ENCODE peak calls at places on chromosomes 12 and 14, in seven cellular contexts. I is mucosa of descending colon; Q is astrocyte of the spinal cord; Y is uterus; F is fibroblast of mammary gland; J is mesenchymal stem cell; O is CD8-positive, alpha-beta T cell. W is an unnamed sample.

GRCh38 chr14:72024043-72024407 is 91.8 kb downstream of the RGS6 start:
- DNase-seq in Q (peak), F (peak), O (peak), J (no peak), Y (no peak), I (no peak), W (peak)

GRCh38 chr14:92603309-92604257 is 90.0 kb downstream of the RIN3 start:
- DNase-seq in O (peak), Y (no peak), J (peak), Q (peak), I (no peak), F (peak), W (no peak)

GRCh38 chr12:91105807-91106206 is 5.5 kb downstream of the LUM start:
- DNase-seq in O (no peak), F (peak), Q (no peak), Y (no peak), J (peak), I (no peak), W (no peak)

GRCh38 chr12:7444537-7444936 is 584 bp upstream of the CD163L1 start:
- DNase-seq in I (no peak), Q (no peak), J (no peak), O (no peak), Y (no peak), F (no peak), W (no peak)

GRCh38 chr14:68564826-68565760 is 227.8 kb downstream of the ZFP36L1 start:
- DNase-seq in O (no peak), F (peak), Y (no peak), I (no peak), J (peak), Q (no peak), W (no peak)

GRCh38 chr14:35300228-35300627 is 8.0 kb downstream of the PSMA6 start:
- DNase-seq in F (no peak), Q (no peak), O (no peak), I (no peak), Y (no peak), J (no peak), W (no peak)

GRCh38 chr12:76820888-76821482 is 57.1 kb downstream of the ZDHHC17 start:
- DNase-seq in J (peak), I (peak), Q (peak), Y (no peak), O (no peak), F (peak), W (no peak)

GRCh38 chr12:107320929-107321618 is 227.7 kb upstream of the CRY1 start:
- DNase-seq in I (peak), O (peak), Q (peak), Y (no peak), F (no peak), J (no peak), W (peak)

GRCh38 chr12:106736051-106736957 is 38.2 kb upstream of the RIC8B start:
- DNase-seq in I (no peak), Y (no peak), J (no peak), O (no peak), F (no peak), Q (no peak), W (no peak)

DNA sequence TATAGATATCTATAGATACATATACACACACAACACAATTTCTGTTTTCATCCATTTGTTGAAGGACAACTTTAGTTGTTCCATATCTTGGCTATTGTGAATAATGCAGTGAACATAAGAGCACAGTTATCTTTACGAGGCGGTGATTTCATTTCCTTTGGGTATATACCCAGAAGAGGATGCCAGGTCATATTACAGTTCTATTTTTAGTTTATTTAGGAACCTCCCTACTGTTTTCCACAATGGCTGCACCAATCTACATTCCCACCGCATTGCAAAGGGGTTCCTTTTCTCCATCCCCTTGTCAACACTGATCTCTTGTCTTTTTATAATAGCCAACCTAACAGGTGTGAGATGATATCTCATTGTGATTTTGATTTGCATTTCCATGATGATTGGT is 143.4 kb upstream of the ARHGAP5 start:
- DNase-seq in F (no peak), Y (no peak), J (peak), Q (peak), O (no peak), I (no peak), W (no peak)
- H3K4me3 ChIP-seq in F (no peak), Y (no peak), J (no peak), Q (no peak), O (no peak), I (no peak), W (no peak)

GRCh38 chr12:43761535-43761934 is 2.8 kb downstream of the IRAK4 start:
- DNase-seq in Q (no peak), F (no peak), Y (no peak), J (no peak), O (no peak), I (no peak), W (no peak)

GRCh38 chr12:43758728-43759563 is at the start of the genes IRAK4 and PUS7L:
- DNase-seq in Q (peak), I (peak), F (peak), Y (peak), O (peak), J (peak), W (peak)

GRCh38 chr12:43762596-43762995 is 3.8 kb downstream of the IRAK4 start:
- DNase-seq in F (no peak), Y (no peak), J (no peak), I (no peak), O (no peak), Q (no peak), W (no peak)

GRCh38 chr12:43758247-43758727 is 303 bp downstream of the PUS7L start:
- DNase-seq in I (peak), Y (peak), F (peak), Q (no peak), O (no peak), J (no peak), W (no peak)

DNA sequence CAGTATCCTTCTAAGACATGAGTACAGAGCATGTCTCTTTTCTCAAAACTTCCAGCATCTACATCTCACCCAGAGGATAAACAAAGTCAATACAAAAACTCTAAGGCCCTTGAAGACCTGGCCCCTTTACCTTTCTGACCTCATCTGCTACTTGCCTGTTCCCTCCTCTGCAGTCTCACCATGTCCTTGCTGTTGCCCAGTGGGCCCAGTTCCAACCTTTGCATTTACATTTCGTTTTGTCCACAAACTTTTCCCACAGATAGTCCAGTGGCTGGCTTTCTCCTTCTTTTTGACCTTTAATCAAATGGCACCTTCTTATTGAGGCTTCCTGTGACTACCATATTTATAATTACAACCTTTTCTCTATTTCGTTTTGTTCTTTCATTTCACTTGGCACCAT is 1.6 kb downstream of the IRAK4 start:
- DNase-seq in F (no peak), Y (no peak), I (no peak), J (no peak), O (no peak), Q (no peak), W (no peak)
- H3K4me3 ChIP-seq in F (peak), Y (no peak), I (no peak), J (peak), O (peak), Q (no peak), W (no peak)

DNA sequence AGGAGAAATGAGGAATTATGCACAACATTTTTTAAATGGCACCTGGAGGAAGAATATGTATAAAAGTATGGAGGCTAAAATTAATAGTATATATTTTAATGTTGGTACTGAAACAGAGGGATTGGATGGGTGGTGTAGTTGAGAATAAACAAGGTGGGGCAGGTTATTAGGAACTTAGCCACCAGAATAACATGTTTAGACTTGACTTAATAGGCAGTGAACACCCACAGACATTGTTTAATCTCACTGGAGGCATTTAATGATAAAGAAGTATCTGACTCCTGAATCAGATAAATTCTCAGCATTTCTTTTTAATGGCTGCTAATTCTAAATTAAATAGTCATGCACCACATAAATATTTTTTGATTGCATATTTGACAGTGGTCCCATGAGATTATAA is 139.7 kb downstream of the CNTN1 start:
- DNase-seq in O (no peak), F (no peak), I (no peak), Y (no peak), Q (no peak), J (no peak), W (no peak)
- H3K4me3 ChIP-seq in O (no peak), F (no peak), I (no peak), Y (no peak), Q (no peak), J (no peak), W (no peak)

GRCh38 chr14:60166144-60166543 is 946 bp upstream of the DHRS7 start:
- DNase-seq in O (no peak), I (no peak), Y (no peak), J (no peak), Q (no peak), F (no peak), W (peak)
- H3K4me3 ChIP-seq in O (no peak), I (no peak), Y (peak), J (peak), Q (no peak), F (no peak), W (no peak)

GRCh38 chr14:105838107-105838506 is 311.7 kb downstream of the TMEM121 start:
- DNase-seq in I (no peak), Y (no peak), Q (no peak), J (no peak), O (no peak), F (no peak), W (no peak)

GRCh38 chr14:105840266-105841021 is 314.1 kb downstream of the TMEM121 start:
- DNase-seq in Q (no peak), O (no peak), F (no peak), I (no peak), Y (no peak), J (no peak), W (no peak)

GRCh38 chr14:105839425-105840265 is 313.3 kb downstream of the TMEM121 start:
- DNase-seq in Q (no peak), F (no peak), O (no peak), I (no peak), Y (no peak), J (no peak), W (no peak)

GRCh38 chr14:105837349-105838063 is 311.1 kb downstream of the TMEM121 start:
- DNase-seq in J (no peak), O (no peak), F (no peak), Q (no peak), Y (no peak), I (no peak), W (no peak)

DNA sequence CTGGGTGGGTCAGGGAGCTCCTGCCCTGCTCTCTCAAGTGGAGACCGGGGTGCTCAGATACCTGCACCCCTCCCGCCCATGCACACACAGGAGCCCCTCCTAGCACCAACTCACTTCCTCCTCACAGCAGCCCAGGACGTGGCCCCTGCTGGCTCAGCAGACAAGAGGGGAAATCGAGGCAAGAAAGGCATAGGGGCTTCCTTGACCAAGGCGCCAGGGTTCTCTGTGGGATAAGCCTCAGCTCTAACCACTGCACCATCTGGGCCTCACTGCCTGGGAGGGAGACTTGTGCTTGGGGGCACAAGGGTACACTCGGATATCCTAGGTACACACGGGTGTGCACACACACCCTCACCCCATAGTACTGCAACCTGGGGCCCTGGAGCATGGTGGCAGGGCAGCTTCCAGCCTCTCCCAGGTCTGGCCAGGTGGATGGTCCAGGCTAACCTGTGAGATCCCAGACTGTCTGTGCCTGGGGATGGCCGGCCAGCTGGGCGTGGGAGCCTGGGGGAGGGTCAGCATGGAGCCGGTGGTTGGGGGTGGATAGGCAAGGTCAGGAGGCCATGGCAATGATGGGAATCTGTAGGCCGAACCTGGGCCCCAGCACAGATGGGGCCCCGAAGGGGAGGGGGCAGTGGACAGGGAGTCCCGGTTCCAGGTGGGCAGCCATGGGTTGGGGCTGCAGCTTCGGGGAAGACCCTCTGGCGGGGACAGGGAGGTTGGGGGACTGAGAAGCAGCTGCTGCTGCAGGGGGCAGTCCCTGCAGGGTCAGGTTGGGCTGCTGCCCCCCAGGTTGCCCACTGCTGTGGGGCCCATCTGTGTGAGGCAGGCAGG is 312.4 kb downstream of the TMEM121 start:
- DNase-seq in F (no peak), O (no peak), Y (no peak), I (no peak), J (no peak), Q (no peak), W (no peak)
- H3K4me3 ChIP-seq in F (no peak), O (no peak), Y (no peak), I (no peak), J (no peak), Q (no peak), W (no peak)

DNA sequence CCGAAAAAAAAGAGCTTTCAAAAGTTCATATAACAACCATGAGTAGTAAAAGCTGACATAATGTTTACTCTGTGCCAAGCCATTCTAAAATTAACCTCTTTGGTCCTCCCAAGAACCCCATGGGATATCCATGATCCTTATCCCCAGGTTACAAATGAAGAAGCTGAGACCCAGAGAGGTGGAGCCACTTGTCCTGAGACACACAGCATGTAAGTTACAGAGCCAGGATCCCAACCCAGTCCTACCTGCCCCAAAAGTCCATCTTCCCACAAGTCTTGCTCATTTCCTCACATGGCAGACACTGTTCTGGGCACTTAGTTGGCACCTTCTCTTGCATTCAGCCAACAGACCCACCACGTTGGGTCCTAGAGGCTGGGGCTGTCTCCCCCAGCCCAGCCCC is 37.1 kb downstream of the TRPV4 start:
- DNase-seq in I (no peak), O (no peak), Q (no peak), J (no peak), F (no peak), Y (no peak), W (no peak)
- H3K4me3 ChIP-seq in I (no peak), O (no peak), Q (no peak), J (no peak), F (no peak), Y (no peak), W (no peak)

DNA sequence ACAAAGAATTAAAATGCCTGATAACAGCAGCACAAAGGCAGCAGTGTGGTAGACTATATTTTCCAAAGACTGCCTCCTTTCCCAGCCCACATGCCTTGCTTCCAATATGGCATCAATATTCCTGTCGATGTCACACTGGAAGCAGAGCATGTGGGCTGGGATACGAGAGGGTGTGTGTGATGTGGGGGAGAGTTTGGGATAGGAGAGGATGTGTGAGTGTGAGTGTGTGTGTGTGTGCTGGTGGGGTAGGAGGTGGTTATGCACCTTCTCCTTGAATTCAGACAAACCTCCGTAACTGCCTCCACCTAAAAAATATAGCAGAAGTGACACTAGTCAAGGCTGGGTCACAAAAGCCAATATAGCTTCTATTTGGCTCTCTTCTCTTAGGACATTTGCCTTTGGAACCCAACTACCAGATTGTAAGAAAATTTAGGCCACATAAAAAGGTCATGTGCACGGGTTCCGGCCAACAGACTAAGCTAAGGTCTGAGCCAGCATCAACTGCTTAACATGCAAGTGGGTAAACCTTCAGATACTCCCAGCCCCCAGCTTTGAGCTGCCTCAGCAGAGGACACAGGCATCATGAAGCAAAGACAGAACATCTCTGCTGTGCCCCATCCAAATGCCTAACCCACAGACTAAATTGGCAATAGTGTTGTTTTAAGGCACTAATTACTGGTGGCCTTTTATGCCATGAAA is 29.5 kb downstream of the SPPL3 start:
- DNase-seq in F (no peak), O (no peak), Y (no peak), I (no peak), Q (no peak), J (no peak), W (no peak)
- H3K4me3 ChIP-seq in F (no peak), O (no peak), Y (no peak), I (no peak), Q (no peak), J (no peak), W (no peak)

DNA sequence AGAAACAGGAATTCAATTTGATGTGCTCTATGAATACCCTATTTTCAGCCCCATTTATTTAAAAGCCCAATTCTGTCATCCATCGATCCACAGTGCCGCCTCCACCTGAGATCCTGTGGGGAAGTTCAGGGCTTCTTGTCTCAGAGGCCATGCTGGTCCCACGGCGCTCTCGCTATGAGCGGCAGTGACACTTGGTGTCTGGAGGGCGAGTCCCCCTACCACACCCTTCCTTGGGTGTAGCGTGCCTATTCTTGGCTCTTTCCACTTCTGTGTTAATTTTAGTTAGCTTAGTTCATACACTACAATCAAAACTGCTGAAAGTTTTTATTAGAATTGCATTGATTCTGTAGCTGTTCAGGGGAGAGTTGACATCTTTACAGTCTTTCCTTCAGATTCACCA is 73.8 kb downstream of the DDX51 start:
- DNase-seq in J (no peak), O (no peak), Q (no peak), I (no peak), Y (no peak), F (no peak), W (no peak)
- H3K4me3 ChIP-seq in J (no peak), O (no peak), Q (no peak), I (no peak), Y (no peak), F (no peak), W (no peak)

DNA sequence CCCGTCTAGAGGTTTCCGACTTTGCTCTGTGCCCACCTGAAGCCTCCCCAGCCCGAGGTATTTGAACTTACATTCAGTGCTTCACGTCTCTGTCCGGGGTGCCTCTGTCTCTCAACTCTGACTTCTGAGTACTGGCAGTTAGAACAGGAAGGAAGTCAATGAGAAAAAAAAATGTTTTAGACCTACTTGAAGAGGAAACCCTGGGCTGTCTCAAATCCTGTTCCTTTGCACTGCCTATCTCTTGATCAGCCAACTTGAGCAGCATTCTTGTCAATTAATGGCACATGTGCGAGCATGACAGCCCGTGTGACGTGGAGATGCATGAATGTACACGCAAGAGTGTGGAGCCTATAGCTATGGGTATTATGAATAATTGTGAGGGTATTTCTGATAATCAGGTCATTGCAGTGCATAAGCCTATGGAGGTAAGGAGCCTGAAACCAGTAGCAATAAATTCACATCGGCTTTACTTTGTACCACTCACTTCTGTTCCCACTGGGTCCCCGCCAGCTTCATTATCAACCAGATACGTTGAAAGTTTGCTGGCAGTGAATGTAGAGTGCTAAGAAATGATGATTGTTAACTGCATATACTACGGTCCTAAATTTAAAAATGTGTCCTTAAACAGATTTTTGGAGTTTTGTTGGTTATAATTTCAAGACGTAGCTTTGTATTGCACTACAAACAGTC is at the start of gene ARHGDIB:
- DNase-seq in I (no peak), O (peak), Q (no peak), Y (no peak), F (no peak), J (no peak), W (no peak)
- H3K4me3 ChIP-seq in I (peak), O (peak), Q (peak), Y (peak), F (peak), J (peak), W (peak)

W was measured in Peyer's patch.